ENCODE peak calls at places on chromosome 17, in four cellular contexts. One of them, this sample, is unnamed.

GRCh38 chr17:9957244-9957643 is 52.2 kb upstream of the RCVRN start:
- DNase-seq in mesenchymal stem cell: no peak
- DNase-seq in IMR-90: no peak
- DNase-seq in neuronal stem cell: no peak
- DNase-seq in this sample: no peak

GRCh38 chr17:6548578-6549330 is 7.6 kb downstream of the PITPNM3 start:
- DNase-seq in IMR-90: no peak
- DNase-seq in mesenchymal stem cell: no peak
- DNase-seq in neuronal stem cell: no peak
- DNase-seq in this sample: no peak

GRCh38 chr17:47718634-47719405 is 14.2 kb upstream of the TBX21 start:
- DNase-seq in mesenchymal stem cell: no peak
- DNase-seq in neuronal stem cell: no peak
- DNase-seq in IMR-90: no peak
- DNase-seq in this sample: no peak

GRCh38 chr17:77124192-77124908 is 16.4 kb upstream of the SEC14L1 start:
- DNase-seq in IMR-90: peak
- DNase-seq in neuronal stem cell: no peak
- DNase-seq in mesenchymal stem cell: peak
- DNase-seq in this sample: no peak

GRCh38 chr17:9862191-9862590 is 36.5 kb downstream of the GLP2R start:
- DNase-seq in IMR-90: peak
- DNase-seq in neuronal stem cell: no peak
- DNase-seq in mesenchymal stem cell: peak
- DNase-seq in this sample: no peak

GRCh38 chr17:48718781-48719641 is 3.3 kb downstream of the PRAC1 start:
- DNase-seq in IMR-90: no peak
- DNase-seq in mesenchymal stem cell: peak
- DNase-seq in neuronal stem cell: no peak
- DNase-seq in this sample: peak

GRCh38 chr17:32970281-32970680 is 21.4 kb upstream of the SPACA3 start:
- DNase-seq in mesenchymal stem cell: no peak
- DNase-seq in neuronal stem cell: no peak
- DNase-seq in IMR-90: no peak
- DNase-seq in this sample: no peak

GRCh38 chr17:80649672-80650338 is 105.2 kb downstream of the RPTOR start:
- DNase-seq in IMR-90: peak
- DNase-seq in mesenchymal stem cell: peak
- DNase-seq in neuronal stem cell: peak
- DNase-seq in this sample: peak

GRCh38 chr17:37791434-37791833 is 46.6 kb upstream of the HNF1B start:
- DNase-seq in IMR-90: peak
- DNase-seq in neuronal stem cell: no peak
- DNase-seq in mesenchymal stem cell: peak
- DNase-seq in this sample: peak

GRCh38 chr17:6555331-6556120 is 829 bp downstream of the PITPNM3 start:
- DNase-seq in IMR-90: peak
- DNase-seq in neuronal stem cell: peak
- DNase-seq in mesenchymal stem cell: peak
- DNase-seq in this sample: peak

GRCh38 chr17:80287806-80288579 is 27.3 kb downstream of the RNF213 start:
- DNase-seq in neuronal stem cell: no peak
- DNase-seq in mesenchymal stem cell: no peak
- DNase-seq in IMR-90: no peak
- DNase-seq in this sample: no peak

GRCh38 chr17:50052822-50053653 is 2.9 kb upstream of the ITGA3 start:
- DNase-seq in mesenchymal stem cell: peak
- DNase-seq in IMR-90: peak
- DNase-seq in neuronal stem cell: no peak
- DNase-seq in this sample: no peak

GRCh38 chr17:79942591-79943353 is 92.9 kb downstream of the TBC1D16 start:
- DNase-seq in mesenchymal stem cell: no peak
- DNase-seq in IMR-90: peak
- DNase-seq in neuronal stem cell: no peak
- DNase-seq in this sample: peak

GRCh38 chr17:10048951-10049350 is 143.9 kb upstream of the RCVRN start:
- DNase-seq in IMR-90: no peak
- DNase-seq in mesenchymal stem cell: no peak
- DNase-seq in neuronal stem cell: no peak
- DNase-seq in this sample: no peak

GRCh38 chr17:76543482-76544122 is 3.8 kb downstream of the PRCD start:
- DNase-seq in mesenchymal stem cell: no peak
- DNase-seq in neuronal stem cell: no peak
- DNase-seq in IMR-90: no peak
- DNase-seq in this sample: peak

GRCh38 chr17:48483471-48484131 is 47.2 kb downstream of the HOXB1 start:
- DNase-seq in neuronal stem cell: no peak
- DNase-seq in IMR-90: peak
- DNase-seq in mesenchymal stem cell: peak
- DNase-seq in this sample: no peak

GRCh38 chr17:40461036-40461721 is 17.9 kb downstream of the IGFBP4 start:
- DNase-seq in mesenchymal stem cell: no peak
- DNase-seq in neuronal stem cell: no peak
- DNase-seq in IMR-90: no peak
- DNase-seq in this sample: no peak

GRCh38 chr17:77734371-77735050 is 224.0 kb upstream of the TNRC6C start:
- DNase-seq in IMR-90: peak
- DNase-seq in neuronal stem cell: no peak
- DNase-seq in mesenchymal stem cell: peak
- DNase-seq in this sample: peak

GRCh38 chr17:34723875-34724274 is 144.5 kb downstream of the TMEM132E start:
- DNase-seq in IMR-90: no peak
- DNase-seq in neuronal stem cell: no peak
- DNase-seq in mesenchymal stem cell: no peak
- DNase-seq in this sample: peak

GRCh38 chr17:37247825-37248224 is 128.0 kb upstream of the C17orf78 start:
- DNase-seq in mesenchymal stem cell: no peak
- DNase-seq in neuronal stem cell: no peak
- DNase-seq in IMR-90: no peak
- DNase-seq in this sample: no peak

GRCh38 chr17:57584050-57584551 is 161.0 kb downstream of the CCDC182 start:
- DNase-seq in mesenchymal stem cell: no peak
- DNase-seq in neuronal stem cell: no peak
- DNase-seq in IMR-90: no peak
- DNase-seq in this sample: peak

GRCh38 chr17:77508047-77508715 is 367.4 kb downstream of the SEC14L1 start:
- DNase-seq in mesenchymal stem cell: peak
- DNase-seq in IMR-90: no peak
- DNase-seq in neuronal stem cell: no peak
- DNase-seq in this sample: no peak

GRCh38 chr17:74042241-74042640 is 161.2 kb upstream of the RPL38 start:
- DNase-seq in mesenchymal stem cell: no peak
- DNase-seq in IMR-90: no peak
- DNase-seq in neuronal stem cell: no peak
- DNase-seq in this sample: no peak

GRCh38 chr17:2412561-2413021 is 11.7 kb upstream of the MNT start:
- DNase-seq in IMR-90: no peak
- DNase-seq in mesenchymal stem cell: peak
- DNase-seq in neuronal stem cell: no peak
- DNase-seq in this sample: peak

GRCh38 chr17:66803474-66803951 is 31.4 kb upstream of the CACNG5 start:
- DNase-seq in mesenchymal stem cell: no peak
- DNase-seq in IMR-90: no peak
- DNase-seq in neuronal stem cell: no peak
- DNase-seq in this sample: peak

GRCh38 chr17:17547210-17547764 is 44.2 kb downstream of the PEMT start:
- DNase-seq in mesenchymal stem cell: no peak
- DNase-seq in IMR-90: no peak
- DNase-seq in neuronal stem cell: no peak
- DNase-seq in this sample: no peak

GRCh38 chr17:74852237-74853047 is 7.2 kb downstream of the GRIN2C start:
- DNase-seq in neuronal stem cell: peak
- DNase-seq in IMR-90: no peak
- DNase-seq in mesenchymal stem cell: no peak
- DNase-seq in this sample: peak

GRCh38 chr17:50707296-50708049 is at the start of gene ANKRD40:
- DNase-seq in IMR-90: peak
- DNase-seq in mesenchymal stem cell: peak
- DNase-seq in neuronal stem cell: peak
- DNase-seq in this sample: peak

GRCh38 chr17:78450696-78451344 is 72.4 kb downstream of the PGS1 start:
- DNase-seq in IMR-90: no peak
- DNase-seq in neuronal stem cell: no peak
- DNase-seq in mesenchymal stem cell: no peak
- DNase-seq in this sample: no peak

GRCh38 chr17:56786989-56787482 is 46.7 kb downstream of the C17orf67 start:
- DNase-seq in neuronal stem cell: no peak
- DNase-seq in mesenchymal stem cell: peak
- DNase-seq in IMR-90: peak
- DNase-seq in this sample: no peak

GRCh38 chr17:40314557-40314953 is 5.6 kb downstream of the RARA start:
- DNase-seq in neuronal stem cell: no peak
- DNase-seq in IMR-90: peak
- DNase-seq in mesenchymal stem cell: peak
- DNase-seq in this sample: no peak

GRCh38 chr17:27323538-27324212 is 29.8 kb downstream of the WSB1 start:
- DNase-seq in IMR-90: peak
- DNase-seq in neuronal stem cell: no peak
- DNase-seq in mesenchymal stem cell: peak
- DNase-seq in this sample: peak

GRCh38 chr17:49624896-49625295 is 49.2 kb downstream of the NXPH3 start:
- DNase-seq in mesenchymal stem cell: no peak
- DNase-seq in neuronal stem cell: no peak
- DNase-seq in IMR-90: peak
- DNase-seq in this sample: no peak

GRCh38 chr17:81868674-81869220 is 2.4 kb downstream of the ARHGDIA start:
- DNase-seq in neuronal stem cell: no peak
- DNase-seq in IMR-90: peak
- DNase-seq in mesenchymal stem cell: peak
- DNase-seq in this sample: peak
- H4K8ac ChIP-seq in neuronal stem cell: no peak
- H4K8ac ChIP-seq in IMR-90: peak
- H4K8ac ChIP-seq in mesenchymal stem cell: peak
- H4K8ac ChIP-seq in this sample: no peak

GRCh38 chr17:61927211-61928100 is at the start of gene INTS2:
- DNase-seq in mesenchymal stem cell: peak
- DNase-seq in IMR-90: peak
- DNase-seq in neuronal stem cell: peak
- DNase-seq in this sample: peak
- H4K8ac ChIP-seq in mesenchymal stem cell: peak
- H4K8ac ChIP-seq in IMR-90: peak
- H4K8ac ChIP-seq in neuronal stem cell: peak
- H4K8ac ChIP-seq in this sample: peak

GRCh38 chr17:59892849-59893616 is at the start of the genes RPS6KB1 and TUBD1:
- DNase-seq in IMR-90: peak
- DNase-seq in mesenchymal stem cell: peak
- DNase-seq in neuronal stem cell: peak
- DNase-seq in this sample: peak
- H4K8ac ChIP-seq in IMR-90: peak
- H4K8ac ChIP-seq in mesenchymal stem cell: peak
- H4K8ac ChIP-seq in neuronal stem cell: peak
- H4K8ac ChIP-seq in this sample: no peak

GRCh38 chr17:68611353-68612227 is 10.4 kb upstream of the FAM20A start:
- DNase-seq in IMR-90: no peak
- DNase-seq in mesenchymal stem cell: no peak
- DNase-seq in neuronal stem cell: no peak
- DNase-seq in this sample: no peak
- H4K8ac ChIP-seq in IMR-90: no peak
- H4K8ac ChIP-seq in mesenchymal stem cell: no peak
- H4K8ac ChIP-seq in neuronal stem cell: no peak
- H4K8ac ChIP-seq in this sample: no peak

GRCh38 chr17:64236827-64237403 is 26.1 kb downstream of the TEX2 start:
- DNase-seq in neuronal stem cell: no peak
- DNase-seq in mesenchymal stem cell: peak
- DNase-seq in IMR-90: no peak
- DNase-seq in this sample: peak

GRCh38 chr17:64240741-64241347 is 22.2 kb downstream of the TEX2 start:
- DNase-seq in mesenchymal stem cell: peak
- DNase-seq in IMR-90: peak
- DNase-seq in neuronal stem cell: no peak
- DNase-seq in this sample: no peak

GRCh38 chr17:64242633-64243032 is 20.4 kb downstream of the TEX2 start:
- DNase-seq in neuronal stem cell: no peak
- DNase-seq in mesenchymal stem cell: no peak
- DNase-seq in IMR-90: no peak
- DNase-seq in this sample: no peak

GRCh38 chr17:64243340-64243739 is 19.7 kb downstream of the TEX2 start:
- DNase-seq in mesenchymal stem cell: no peak
- DNase-seq in neuronal stem cell: no peak
- DNase-seq in IMR-90: no peak
- DNase-seq in this sample: no peak

DNA sequence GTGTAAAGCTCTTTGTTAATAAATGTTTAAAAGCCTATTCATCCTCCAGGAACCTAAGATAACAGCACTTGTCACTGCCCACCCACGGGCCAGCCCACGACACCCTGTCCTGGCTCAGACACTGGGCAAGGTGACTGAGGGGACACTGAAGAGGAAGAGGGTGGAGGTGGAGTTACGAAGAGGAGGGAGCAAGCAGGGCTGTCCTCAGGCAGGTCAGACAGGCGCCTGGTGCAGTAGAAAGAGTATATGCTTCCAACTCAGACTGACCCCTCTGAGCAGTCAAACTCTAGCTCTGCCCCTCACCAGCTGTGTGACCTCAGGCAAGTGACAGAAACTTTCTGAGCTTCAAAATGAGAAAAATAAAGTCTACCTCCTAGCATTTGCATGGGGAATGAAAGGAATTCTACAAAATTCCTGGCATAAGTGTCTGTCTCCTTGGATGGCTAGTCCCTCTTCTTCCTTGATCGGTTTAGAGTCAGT is 22.8 kb downstream of the TEX2 start:
- DNase-seq in mesenchymal stem cell: peak
- DNase-seq in neuronal stem cell: no peak
- DNase-seq in IMR-90: peak
- DNase-seq in this sample: no peak
- H4K8ac ChIP-seq in mesenchymal stem cell: peak
- H4K8ac ChIP-seq in neuronal stem cell: no peak
- H4K8ac ChIP-seq in IMR-90: peak
- H4K8ac ChIP-seq in this sample: no peak

GRCh38 chr17:44159519-44160210 is 10.8 kb upstream of the ASB16 start:
- DNase-seq in mesenchymal stem cell: peak
- DNase-seq in neuronal stem cell: no peak
- DNase-seq in IMR-90: peak
- DNase-seq in this sample: no peak
- H4K8ac ChIP-seq in mesenchymal stem cell: no peak
- H4K8ac ChIP-seq in neuronal stem cell: no peak
- H4K8ac ChIP-seq in IMR-90: no peak
- H4K8ac ChIP-seq in this sample: no peak

This sample was measured in H9.